ENCODE peak calls at places on chromosomes 13 and 19, in ten cellular contexts. One of them, this sample, is unnamed.

GRCh38 chr19:52138614-52139290 is 986 bp downstream of the ZNF616 start:
- DNase-seq in activated naive CD4-positive, alpha-beta T cell treated with anti-CD3 and anti-CD28 coated beads, Interleukin-2, amount 10 ng/mL, durations not matched to agents 7 days and 5 days: peak
- DNase-seq in T-helper 22 cell: no peak
- DNase-seq in activated T-helper 1 cell treated with anti-CD3 and anti-CD28 coated beads, Interleukin-2, amount 50 U/mL, for 16 hours: no peak
- DNase-seq in astrocyte of the spinal cord: peak
- DNase-seq in Kasumi-1: peak
- DNase-seq in activated CD4-positive, CD25-positive, alpha-beta regulatory T cell treated with anti-CD3 and anti-CD28 coated beads, Interleukin-2, amount 50 U/mL, for 16 hours: no peak
- DNase-seq in NT2/D1: peak
- DNase-seq in NCI-H1694 treated with DMSO at 0.1 percent for 48 hours: peak
- DNase-seq in dermis blood vessel endothelial cell: peak
- DNase-seq in this sample: no peak

GRCh38 chr13:51643114-51643881 is 59.0 kb downstream of the WDFY2 start:
- DNase-seq in NCI-H1694 treated with DMSO at 0.1 percent for 48 hours: no peak
- DNase-seq in dermis blood vessel endothelial cell: peak
- DNase-seq in activated T-helper 1 cell treated with anti-CD3 and anti-CD28 coated beads, Interleukin-2, amount 50 U/mL, for 16 hours: no peak
- DNase-seq in Kasumi-1: no peak
- DNase-seq in NT2/D1: peak
- DNase-seq in T-helper 22 cell: no peak
- DNase-seq in activated CD4-positive, CD25-positive, alpha-beta regulatory T cell treated with anti-CD3 and anti-CD28 coated beads, Interleukin-2, amount 50 U/mL, for 16 hours: no peak
- DNase-seq in astrocyte of the spinal cord: peak
- DNase-seq in activated naive CD4-positive, alpha-beta T cell treated with anti-CD3 and anti-CD28 coated beads, Interleukin-2, amount 10 ng/mL, durations not matched to agents 7 days and 5 days: no peak
- DNase-seq in this sample: no peak

GRCh38 chr19:48516536-48516935 is 4.9 kb upstream of the LMTK3 start:
- DNase-seq in activated naive CD4-positive, alpha-beta T cell treated with anti-CD3 and anti-CD28 coated beads, Interleukin-2, amount 10 ng/mL, durations not matched to agents 7 days and 5 days: no peak
- DNase-seq in NCI-H1694 treated with DMSO at 0.1 percent for 48 hours: no peak
- DNase-seq in activated T-helper 1 cell treated with anti-CD3 and anti-CD28 coated beads, Interleukin-2, amount 50 U/mL, for 16 hours: no peak
- DNase-seq in Kasumi-1: no peak
- DNase-seq in dermis blood vessel endothelial cell: no peak
- DNase-seq in NT2/D1: no peak
- DNase-seq in T-helper 22 cell: no peak
- DNase-seq in astrocyte of the spinal cord: no peak
- DNase-seq in activated CD4-positive, CD25-positive, alpha-beta regulatory T cell treated with anti-CD3 and anti-CD28 coated beads, Interleukin-2, amount 50 U/mL, for 16 hours: no peak
- DNase-seq in this sample: no peak

GRCh38 chr19:2260341-2260751 is 4.1 kb upstream of the JSRP1 start:
- DNase-seq in NT2/D1: no peak
- DNase-seq in activated naive CD4-positive, alpha-beta T cell treated with anti-CD3 and anti-CD28 coated beads, Interleukin-2, amount 10 ng/mL, durations not matched to agents 7 days and 5 days: no peak
- DNase-seq in activated T-helper 1 cell treated with anti-CD3 and anti-CD28 coated beads, Interleukin-2, amount 50 U/mL, for 16 hours: no peak
- DNase-seq in astrocyte of the spinal cord: no peak
- DNase-seq in Kasumi-1: no peak
- DNase-seq in T-helper 22 cell: no peak
- DNase-seq in NCI-H1694 treated with DMSO at 0.1 percent for 48 hours: no peak
- DNase-seq in activated CD4-positive, CD25-positive, alpha-beta regulatory T cell treated with anti-CD3 and anti-CD28 coated beads, Interleukin-2, amount 50 U/mL, for 16 hours: no peak
- DNase-seq in dermis blood vessel endothelial cell: no peak
- DNase-seq in this sample: no peak

GRCh38 chr13:48600374-48601364 is 53.1 kb upstream of the CYSLTR2 start:
- DNase-seq in dermis blood vessel endothelial cell: peak
- DNase-seq in NCI-H1694 treated with DMSO at 0.1 percent for 48 hours: no peak
- DNase-seq in activated T-helper 1 cell treated with anti-CD3 and anti-CD28 coated beads, Interleukin-2, amount 50 U/mL, for 16 hours: no peak
- DNase-seq in T-helper 22 cell: no peak
- DNase-seq in activated naive CD4-positive, alpha-beta T cell treated with anti-CD3 and anti-CD28 coated beads, Interleukin-2, amount 10 ng/mL, durations not matched to agents 7 days and 5 days: no peak
- DNase-seq in activated CD4-positive, CD25-positive, alpha-beta regulatory T cell treated with anti-CD3 and anti-CD28 coated beads, Interleukin-2, amount 50 U/mL, for 16 hours: no peak
- DNase-seq in astrocyte of the spinal cord: peak
- DNase-seq in NT2/D1: no peak
- DNase-seq in Kasumi-1: peak
- DNase-seq in this sample: no peak

GRCh38 chr13:93230466-93230865 is 3.9 kb downstream of the GPC6 start:
- DNase-seq in astrocyte of the spinal cord: peak
- DNase-seq in NT2/D1: no peak
- DNase-seq in NCI-H1694 treated with DMSO at 0.1 percent for 48 hours: no peak
- DNase-seq in dermis blood vessel endothelial cell: no peak
- DNase-seq in Kasumi-1: no peak
- DNase-seq in activated CD4-positive, CD25-positive, alpha-beta regulatory T cell treated with anti-CD3 and anti-CD28 coated beads, Interleukin-2, amount 50 U/mL, for 16 hours: no peak
- DNase-seq in T-helper 22 cell: no peak
- DNase-seq in activated T-helper 1 cell treated with anti-CD3 and anti-CD28 coated beads, Interleukin-2, amount 50 U/mL, for 16 hours: no peak
- DNase-seq in activated naive CD4-positive, alpha-beta T cell treated with anti-CD3 and anti-CD28 coated beads, Interleukin-2, amount 10 ng/mL, durations not matched to agents 7 days and 5 days: no peak
- DNase-seq in this sample: no peak

GRCh38 chr13:51887441-51887840 is 25.7 kb downstream of the CCDC70 start:
- DNase-seq in T-helper 22 cell: no peak
- DNase-seq in astrocyte of the spinal cord: no peak
- DNase-seq in activated CD4-positive, CD25-positive, alpha-beta regulatory T cell treated with anti-CD3 and anti-CD28 coated beads, Interleukin-2, amount 50 U/mL, for 16 hours: no peak
- DNase-seq in activated T-helper 1 cell treated with anti-CD3 and anti-CD28 coated beads, Interleukin-2, amount 50 U/mL, for 16 hours: no peak
- DNase-seq in dermis blood vessel endothelial cell: no peak
- DNase-seq in Kasumi-1: no peak
- DNase-seq in NT2/D1: no peak
- DNase-seq in NCI-H1694 treated with DMSO at 0.1 percent for 48 hours: no peak
- DNase-seq in activated naive CD4-positive, alpha-beta T cell treated with anti-CD3 and anti-CD28 coated beads, Interleukin-2, amount 10 ng/mL, durations not matched to agents 7 days and 5 days: no peak
- DNase-seq in this sample: no peak

GRCh38 chr13:44300895-44301638 is 72.6 kb upstream of the SERP2 start:
- DNase-seq in NCI-H1694 treated with DMSO at 0.1 percent for 48 hours: peak
- DNase-seq in activated T-helper 1 cell treated with anti-CD3 and anti-CD28 coated beads, Interleukin-2, amount 50 U/mL, for 16 hours: no peak
- DNase-seq in activated naive CD4-positive, alpha-beta T cell treated with anti-CD3 and anti-CD28 coated beads, Interleukin-2, amount 10 ng/mL, durations not matched to agents 7 days and 5 days: no peak
- DNase-seq in T-helper 22 cell: no peak
- DNase-seq in astrocyte of the spinal cord: peak
- DNase-seq in dermis blood vessel endothelial cell: peak
- DNase-seq in Kasumi-1: no peak
- DNase-seq in NT2/D1: no peak
- DNase-seq in activated CD4-positive, CD25-positive, alpha-beta regulatory T cell treated with anti-CD3 and anti-CD28 coated beads, Interleukin-2, amount 50 U/mL, for 16 hours: no peak
- DNase-seq in this sample: peak

GRCh38 chr13:102402292-102402691 is 444 bp upstream of the FGF14 start:
- DNase-seq in NT2/D1: peak
- DNase-seq in NCI-H1694 treated with DMSO at 0.1 percent for 48 hours: no peak
- DNase-seq in activated CD4-positive, CD25-positive, alpha-beta regulatory T cell treated with anti-CD3 and anti-CD28 coated beads, Interleukin-2, amount 50 U/mL, for 16 hours: no peak
- DNase-seq in T-helper 22 cell: no peak
- DNase-seq in activated T-helper 1 cell treated with anti-CD3 and anti-CD28 coated beads, Interleukin-2, amount 50 U/mL, for 16 hours: no peak
- DNase-seq in astrocyte of the spinal cord: peak
- DNase-seq in Kasumi-1: no peak
- DNase-seq in dermis blood vessel endothelial cell: peak
- DNase-seq in activated naive CD4-positive, alpha-beta T cell treated with anti-CD3 and anti-CD28 coated beads, Interleukin-2, amount 10 ng/mL, durations not matched to agents 7 days and 5 days: peak
- DNase-seq in this sample: no peak

This sample was measured in SK-N-MC.